ENCODE peak calls at places on chromosomes 1 and 21, in six cellular contexts. K is Caco-2, U is mucosa of descending colon, X is fibroblast of lung, G is body of pancreas, J is endothelial cell. N is an unnamed sample.
A peak's percentile ranks its signal among the peaks of the same experiment; 100 is the strongest.

GRCh38 chr1:186605762-186606350 is 74.4 kb downstream of the PTGS2 start:
- DNase-seq in X (peak; percentile 60), J (peak; percentile 58), G (peak; percentile 13), U (peak; percentile 54), K (peak; percentile 70), N (no peak)

GRCh38 chr1:118920124-118920675 is 67.9 kb downstream of the TBX15 start:
- DNase-seq in K (no peak), G (no peak), U (no peak), X (no peak), J (no peak), N (no peak)

GRCh38 chr1:244815600-244816099 is 19.8 kb upstream of the COX20 start:
- DNase-seq in K (no peak), U (no peak), X (no peak), G (no peak), J (no peak), N (no peak)

GRCh38 chr1:37035828-37036666 is 1.7 kb upstream of the GRIK3 start:
- DNase-seq in U (no peak), G (no peak), X (no peak), J (peak; percentile 42), K (no peak), N (no peak)

GRCh38 chr1:20476260-20477038 is 9.6 kb downstream of the CAMK2N1 start:
- DNase-seq in J (no peak), U (peak; percentile 98), K (peak; percentile 91), G (peak; percentile 57), X (peak; percentile 54), N (no peak)

GRCh38 chr1:92482665-92483441 is 3.9 kb downstream of the GFI1 start:
- DNase-seq in G (peak; percentile 45), X (no peak), J (peak; percentile 38), U (peak; percentile 25), K (no peak), N (no peak)

GRCh38 chr1:228366062-228366850 is 40.4 kb downstream of the TRIM11 start:
- DNase-seq in J (no peak), K (no peak), U (no peak), G (no peak), X (no peak), N (no peak)

GRCh38 chr1:52917591-52917990 is 3.9 kb downstream of the ECHDC2 start:
- DNase-seq in K (no peak), J (no peak), U (no peak), G (no peak), X (no peak), N (no peak)

GRCh38 chr1:85692730-85693314 is 15.4 kb downstream of the ZNHIT6 start:
- DNase-seq in G (no peak), X (peak; percentile 84), K (no peak), J (no peak), U (no peak), N (no peak)

GRCh38 chr1:160639652-160640051 is 7.2 kb downstream of the SLAMF1 start:
- DNase-seq in G (peak; percentile 45), X (no peak), J (no peak), U (peak; percentile 25), K (no peak), N (no peak)

GRCh38 chr1:180841460-180841859 is 71.2 kb upstream of the KIAA1614 start:
- DNase-seq in G (no peak), J (no peak), X (no peak), K (no peak), U (no peak), N (no peak)

GRCh38 chr1:28132110-28132897 is 43.9 kb upstream of the EYA3 start:
- DNase-seq in U (no peak), X (no peak), J (no peak), K (no peak), G (no peak), N (no peak)

GRCh38 chr21:40886931-40887330 is 40.0 kb upstream of the DSCAM start:
- DNase-seq in K (no peak), J (no peak), G (no peak), U (no peak), X (no peak), N (no peak)

GRCh38 chr1:63643926-63644325 is 50.7 kb downstream of the PGM1 start:
- DNase-seq in K (no peak), G (peak; percentile 71), X (no peak), U (no peak), J (no peak), N (no peak)

GRCh38 chr1:196701144-196701543 is 49.3 kb downstream of the CFH start:
- DNase-seq in X (no peak), U (no peak), K (no peak), G (no peak), J (no peak), N (no peak)

GRCh38 chr1:60573121-60573520 is 499.6 kb upstream of the C1orf87 start:
- DNase-seq in K (no peak), G (no peak), J (no peak), U (no peak), X (peak; percentile 68), N (no peak)

GRCh38 chr1:30981172-30981571 is 72.6 kb upstream of the SDC3 start:
- DNase-seq in U (no peak), X (no peak), G (no peak), K (no peak), J (no peak), N (no peak)

GRCh38 chr1:30982431-30982830 is 73.9 kb upstream of the SDC3 start:
- DNase-seq in X (no peak), K (no peak), J (no peak), G (no peak), U (no peak), N (no peak)

GRCh38 chr1:30984167-30984870 is 75.8 kb upstream of the SDC3 start:
- DNase-seq in J (no peak), G (no peak), X (peak; percentile 29), U (no peak), K (no peak), N (no peak)

GRCh38 chr1:30984991-30985503 is 76.5 kb upstream of the SDC3 start:
- DNase-seq in U (no peak), X (no peak), K (no peak), J (no peak), G (no peak), N (no peak)

DNA sequence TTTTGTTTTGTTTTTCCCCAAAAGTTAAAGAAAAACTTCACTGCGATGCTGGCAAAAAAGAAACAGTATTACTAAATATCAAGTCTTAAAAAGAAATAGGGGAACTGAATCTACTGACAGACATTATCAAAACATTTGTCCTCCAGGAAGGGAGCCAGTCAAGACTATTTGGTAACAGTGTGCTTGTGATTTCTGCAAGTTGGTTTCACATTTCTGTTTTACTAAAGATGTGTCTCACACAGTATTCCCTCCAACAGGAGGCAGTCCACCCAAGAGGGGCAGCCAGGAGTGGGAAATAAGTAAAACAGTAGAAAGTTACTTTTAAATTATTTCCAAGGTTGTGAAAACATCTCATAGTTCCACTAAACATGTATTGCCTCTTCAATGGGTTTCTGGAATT is 74.4 kb upstream of the SDC3 start:
- DNase-seq in X (peak; percentile 53), U (no peak), G (no peak), J (no peak), K (no peak), N (no peak)
- TF ChIP-seq CTCF in X (peak; percentile 40), U (no peak), G (no peak), J (no peak), K (no peak), N (no peak)

GRCh38 chr1:246146811-246147210 is 360.3 kb downstream of the SMYD3 start:
- DNase-seq in K (no peak), J (no peak), U (no peak), G (no peak), X (no peak), N (no peak)

GRCh38 chr1:246145900-246146299 is 361.2 kb downstream of the SMYD3 start:
- DNase-seq in X (no peak), K (no peak), G (no peak), U (no peak), J (no peak), N (no peak)

GRCh38 chr1:246144931-246145330 is 362.1 kb downstream of the SMYD3 start:
- DNase-seq in U (no peak), J (no peak), K (no peak), X (no peak), G (no peak), N (no peak)

GRCh38 chr1:246149543-246149942 is 357.5 kb downstream of the SMYD3 start:
- DNase-seq in K (no peak), X (no peak), G (no peak), J (no peak), U (no peak), N (no peak)

GRCh38 chr1:246147471-246148461 is 359.3 kb downstream of the SMYD3 start:
- DNase-seq in J (no peak), G (no peak), K (no peak), U (no peak), X (no peak), N (no peak)
- TF ChIP-seq CTCF in J (no peak), G (no peak), K (no peak), U (no peak), X (no peak), N (no peak)

GRCh38 chr1:58950897-58951296 is 167.1 kb upstream of the JUN start:
- DNase-seq in G (no peak), U (no peak), K (no peak), X (no peak), J (no peak), N (no peak)
- TF ChIP-seq CTCF in G (no peak), U (no peak), K (no peak), X (no peak), J (no peak), N (no peak)

GRCh38 chr1:47701741-47702515 is 264.1 kb downstream of the FOXD2 start:
- DNase-seq in U (peak; percentile 74), G (no peak), X (no peak), K (no peak), J (no peak), N (no peak)

GRCh38 chr1:47703161-47703825 is 265.4 kb downstream of the FOXD2 start:
- DNase-seq in G (no peak), U (no peak), K (no peak), X (peak; percentile 14), J (no peak), N (no peak)

GRCh38 chr1:47705517-47706130 is 267.8 kb downstream of the FOXD2 start:
- DNase-seq in U (no peak), G (no peak), K (no peak), J (no peak), X (peak; percentile 7), N (no peak)

GRCh38 chr1:47701283-47701682 is 263.4 kb downstream of the FOXD2 start:
- DNase-seq in G (no peak), U (no peak), J (no peak), X (no peak), K (no peak), N (no peak)

GRCh38 chr1:47703981-47704596 is 266.2 kb downstream of the FOXD2 start:
- DNase-seq in X (peak; percentile 30), G (no peak), J (no peak), K (no peak), U (no peak), N (no peak)
- TF ChIP-seq CTCF in X (no peak), G (no peak), J (no peak), K (peak; percentile 12), U (no peak), N (no peak)